ENCODE peak calls at places on chromosomes 5 and 9, in seven cellular contexts. One of them, this sample, is unnamed.

GRCh38 chr5:137114529-137114928 is 384.6 kb downstream of the SPOCK1 start:
- DNase-seq in neuronal stem cell: no peak
- DNase-seq in H9: no peak
- DNase-seq in mesenchymal stem cell: no peak
- DNase-seq in trophoblast cell: no peak
- DNase-seq in mesendoderm: peak
- DNase-seq in H1: no peak
- DNase-seq in this sample: peak

GRCh38 chr5:161380550-161380949 is 166.0 kb downstream of the GABRB2 start:
- DNase-seq in neuronal stem cell: no peak
- DNase-seq in H9: no peak
- DNase-seq in mesenchymal stem cell: no peak
- DNase-seq in trophoblast cell: no peak
- DNase-seq in mesendoderm: no peak
- DNase-seq in H1: no peak
- DNase-seq in this sample: no peak

GRCh38 chr9:93470391-93470790 is 17.0 kb upstream of the FAM120AOS start:
- DNase-seq in neuronal stem cell: no peak
- DNase-seq in H9: no peak
- DNase-seq in mesenchymal stem cell: no peak
- DNase-seq in trophoblast cell: no peak
- DNase-seq in mesendoderm: no peak
- DNase-seq in H1: no peak
- DNase-seq in this sample: no peak

GRCh38 chr5:144522698-144523097 is 352.0 kb downstream of the KCTD16 start:
- DNase-seq in neuronal stem cell: no peak
- DNase-seq in H9: no peak
- DNase-seq in mesenchymal stem cell: no peak
- DNase-seq in trophoblast cell: no peak
- DNase-seq in mesendoderm: no peak
- DNase-seq in H1: no peak
- DNase-seq in this sample: no peak

GRCh38 chr5:76378355-76378754 is 24.7 kb upstream of the IQGAP2 start:
- DNase-seq in neuronal stem cell: no peak
- DNase-seq in H9: no peak
- DNase-seq in mesenchymal stem cell: no peak
- DNase-seq in trophoblast cell: no peak
- DNase-seq in mesendoderm: no peak
- DNase-seq in H1: no peak
- DNase-seq in this sample: no peak

GRCh38 chr5:56409331-56410190 is 176.4 kb upstream of the ANKRD55 start:
- DNase-seq in neuronal stem cell: no peak
- DNase-seq in H9: no peak
- DNase-seq in mesenchymal stem cell: peak
- DNase-seq in trophoblast cell: peak
- DNase-seq in mesendoderm: peak
- DNase-seq in H1: no peak
- DNase-seq in this sample: peak

GRCh38 chr5:116970318-116970717 is 395.7 kb upstream of the SEMA6A start:
- DNase-seq in neuronal stem cell: no peak
- DNase-seq in H9: no peak
- DNase-seq in mesenchymal stem cell: peak
- DNase-seq in trophoblast cell: no peak
- DNase-seq in mesendoderm: peak
- DNase-seq in H1: no peak
- DNase-seq in this sample: no peak

GRCh38 chr5:58649716-58650115 is 66.8 kb downstream of the RAB3C start:
- DNase-seq in neuronal stem cell: no peak
- DNase-seq in H9: no peak
- DNase-seq in mesenchymal stem cell: no peak
- DNase-seq in trophoblast cell: no peak
- DNase-seq in mesendoderm: no peak
- DNase-seq in H1: no peak
- DNase-seq in this sample: no peak

GRCh38 chr5:102863764-102864560 is 108.9 kb downstream of the PAM start:
- DNase-seq in neuronal stem cell: no peak
- DNase-seq in H9: no peak
- DNase-seq in mesenchymal stem cell: peak
- DNase-seq in trophoblast cell: no peak
- DNase-seq in mesendoderm: peak
- DNase-seq in H1: no peak
- DNase-seq in this sample: peak

GRCh38 chr9:104961238-104961637 is 33.3 kb upstream of the ABCA1 start:
- DNase-seq in neuronal stem cell: peak
- DNase-seq in H9: peak
- DNase-seq in mesenchymal stem cell: peak
- DNase-seq in trophoblast cell: peak
- DNase-seq in mesendoderm: peak
- DNase-seq in H1: peak
- DNase-seq in this sample: peak

GRCh38 chr5:151283120-151283825 is 20.3 kb downstream of the SLC36A3 start:
- DNase-seq in neuronal stem cell: no peak
- DNase-seq in H9: no peak
- DNase-seq in mesenchymal stem cell: no peak
- DNase-seq in trophoblast cell: peak
- DNase-seq in mesendoderm: no peak
- DNase-seq in H1: peak
- DNase-seq in this sample: no peak

GRCh38 chr5:151281001-151281639 is 22.4 kb downstream of the SLC36A3 start:
- DNase-seq in neuronal stem cell: no peak
- DNase-seq in H9: no peak
- DNase-seq in mesenchymal stem cell: no peak
- DNase-seq in trophoblast cell: peak
- DNase-seq in mesendoderm: no peak
- DNase-seq in H1: no peak
- DNase-seq in this sample: no peak

GRCh38 chr5:151285683-151286082 is 17.9 kb downstream of the SLC36A3 start:
- DNase-seq in neuronal stem cell: no peak
- DNase-seq in H9: no peak
- DNase-seq in mesenchymal stem cell: no peak
- DNase-seq in trophoblast cell: peak
- DNase-seq in mesendoderm: no peak
- DNase-seq in H1: peak
- DNase-seq in this sample: no peak

GRCh38 chr5:151286246-151286645 is 17.3 kb downstream of the SLC36A3 start:
- DNase-seq in neuronal stem cell: no peak
- DNase-seq in H9: no peak
- DNase-seq in mesenchymal stem cell: no peak
- DNase-seq in trophoblast cell: peak
- DNase-seq in mesendoderm: no peak
- DNase-seq in H1: no peak
- DNase-seq in this sample: no peak

GRCh38 chr5:151284392-151284967 is 19.1 kb downstream of the SLC36A3 start:
- DNase-seq in neuronal stem cell: peak
- DNase-seq in H9: peak
- DNase-seq in mesenchymal stem cell: no peak
- DNase-seq in trophoblast cell: no peak
- DNase-seq in mesendoderm: peak
- DNase-seq in H1: peak
- DNase-seq in this sample: no peak
- H3K4ac ChIP-seq in neuronal stem cell: no peak
- H3K4ac ChIP-seq in H9: no peak
- H3K4ac ChIP-seq in mesenchymal stem cell: no peak
- H3K4ac ChIP-seq in trophoblast cell: no peak
- H3K4ac ChIP-seq in mesendoderm: no peak
- H3K4ac ChIP-seq in H1: no peak
- H3K4ac ChIP-seq in this sample: no peak

GRCh38 chr5:88999853-89000252 is 116.9 kb upstream of the MEF2C start:
- DNase-seq in neuronal stem cell: no peak
- DNase-seq in H9: no peak
- DNase-seq in mesenchymal stem cell: no peak
- DNase-seq in trophoblast cell: no peak
- DNase-seq in mesendoderm: no peak
- DNase-seq in H1: no peak
- DNase-seq in this sample: no peak

DNA sequence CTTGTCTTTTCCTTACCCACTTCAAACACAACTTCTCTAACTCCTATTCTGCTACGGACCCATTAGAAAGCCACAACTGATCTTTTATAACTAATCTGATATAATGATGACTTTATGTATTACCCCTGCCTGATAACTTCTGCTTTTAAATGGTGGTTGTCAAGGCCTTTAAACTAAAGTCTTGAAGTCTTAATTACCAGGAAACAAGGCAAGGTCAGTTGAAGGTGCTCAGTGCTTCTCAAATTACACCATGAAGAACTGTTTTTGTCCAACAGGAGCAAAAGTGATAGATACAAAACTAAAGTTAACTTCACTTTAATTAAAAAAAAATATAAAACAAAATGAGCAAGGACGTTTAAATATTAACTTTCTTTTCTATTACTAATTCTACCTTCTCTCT is 113.4 kb upstream of the MEF2C start:
- DNase-seq in neuronal stem cell: no peak
- DNase-seq in H9: no peak
- DNase-seq in mesenchymal stem cell: no peak
- DNase-seq in trophoblast cell: no peak
- DNase-seq in mesendoderm: no peak
- DNase-seq in H1: no peak
- DNase-seq in this sample: no peak
- H3K4ac ChIP-seq in neuronal stem cell: no peak
- H3K4ac ChIP-seq in H9: no peak
- H3K4ac ChIP-seq in mesenchymal stem cell: no peak
- H3K4ac ChIP-seq in trophoblast cell: no peak
- H3K4ac ChIP-seq in mesendoderm: no peak
- H3K4ac ChIP-seq in H1: no peak
- H3K4ac ChIP-seq in this sample: no peak

DNA sequence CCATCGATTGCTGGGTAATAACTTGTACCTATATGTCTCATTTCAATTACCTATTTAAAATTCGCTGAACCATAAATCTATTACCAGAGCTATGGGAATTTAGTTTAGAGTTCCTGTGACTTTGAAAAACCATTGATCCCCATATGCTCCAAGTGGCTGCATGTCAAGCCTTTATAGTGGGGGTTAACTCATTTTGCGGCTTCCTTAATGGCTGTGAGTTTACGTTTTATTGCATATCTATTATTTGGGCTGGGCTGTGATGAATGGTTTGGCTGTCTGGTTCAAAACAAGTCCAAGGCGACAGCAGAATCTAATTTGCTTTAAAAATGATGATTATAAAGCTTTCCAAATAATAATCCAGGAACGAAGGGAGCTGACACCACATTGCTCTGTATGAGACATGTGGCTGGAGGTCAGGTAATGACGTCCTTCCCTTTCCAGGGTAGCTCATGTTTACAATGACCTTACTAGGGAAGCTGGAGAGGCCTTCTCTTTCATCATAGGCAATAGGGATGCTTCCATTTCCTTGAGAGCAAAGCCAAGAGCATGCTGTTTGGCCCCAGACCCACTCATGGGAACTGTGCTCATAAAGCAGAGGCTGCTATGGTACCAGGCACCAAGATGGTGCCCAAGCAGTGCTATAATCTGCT is 258.3 kb downstream of the HSPA4 start:
- DNase-seq in neuronal stem cell: no peak
- DNase-seq in H9: no peak
- DNase-seq in mesenchymal stem cell: no peak
- DNase-seq in trophoblast cell: no peak
- DNase-seq in mesendoderm: no peak
- DNase-seq in H1: no peak
- DNase-seq in this sample: peak
- H3K4ac ChIP-seq in neuronal stem cell: no peak
- H3K4ac ChIP-seq in H9: no peak
- H3K4ac ChIP-seq in mesenchymal stem cell: no peak
- H3K4ac ChIP-seq in trophoblast cell: no peak
- H3K4ac ChIP-seq in mesendoderm: no peak
- H3K4ac ChIP-seq in H1: no peak
- H3K4ac ChIP-seq in this sample: no peak

DNA sequence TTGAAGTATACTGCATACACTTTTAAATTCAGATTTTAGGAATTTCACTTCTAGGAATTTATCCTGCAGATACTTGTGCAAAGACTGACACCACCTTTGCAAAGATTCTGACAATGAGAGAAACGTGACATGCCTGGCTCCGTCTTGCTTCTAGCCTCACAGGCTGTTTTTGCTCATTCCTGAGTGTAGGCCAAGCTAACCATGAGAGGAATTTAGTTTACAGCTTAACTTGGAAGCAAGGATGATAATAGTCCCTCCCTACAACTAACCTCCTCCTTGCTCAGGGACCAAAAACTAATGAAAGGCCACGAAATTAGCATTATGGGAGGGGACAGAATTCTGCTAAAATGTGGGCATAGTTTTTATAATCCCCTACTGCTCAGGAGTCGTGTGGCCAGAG is 31.1 kb downstream of the C5orf22 start:
- DNase-seq in neuronal stem cell: no peak
- DNase-seq in H9: no peak
- DNase-seq in mesenchymal stem cell: no peak
- DNase-seq in trophoblast cell: no peak
- DNase-seq in mesendoderm: no peak
- DNase-seq in H1: no peak
- DNase-seq in this sample: peak
- H3K4ac ChIP-seq in neuronal stem cell: no peak
- H3K4ac ChIP-seq in H9: no peak
- H3K4ac ChIP-seq in mesenchymal stem cell: no peak
- H3K4ac ChIP-seq in trophoblast cell: no peak
- H3K4ac ChIP-seq in mesendoderm: no peak
- H3K4ac ChIP-seq in H1: no peak
- H3K4ac ChIP-seq in this sample: no peak

GRCh38 chr9:34218452-34218851 is 39.6 kb downstream of the UBAP1 start:
- DNase-seq in neuronal stem cell: no peak
- DNase-seq in H9: no peak
- DNase-seq in mesenchymal stem cell: no peak
- DNase-seq in trophoblast cell: peak
- DNase-seq in mesendoderm: peak
- DNase-seq in H1: no peak
- DNase-seq in this sample: no peak
- H3K4ac ChIP-seq in neuronal stem cell: no peak
- H3K4ac ChIP-seq in H9: no peak
- H3K4ac ChIP-seq in mesenchymal stem cell: no peak
- H3K4ac ChIP-seq in trophoblast cell: no peak
- H3K4ac ChIP-seq in mesendoderm: no peak
- H3K4ac ChIP-seq in H1: no peak
- H3K4ac ChIP-seq in this sample: no peak